ENCODE peak calls at places on chromosomes 12 and 14, in four cellular contexts. One of them, this sample, is unnamed.

GRCh38 chr12:66774921-66775320 is 96.0 kb upstream of the GRIP1 start:
- DNase-seq in aorta: no peak
- DNase-seq in ovary: no peak
- DNase-seq in ascending aorta: no peak
- DNase-seq in this sample: no peak

GRCh38 chr14:73591690-73592448 is at the start of gene ACOT4:
- DNase-seq in ascending aorta: no peak
- DNase-seq in aorta: peak; percentile 54
- DNase-seq in ovary: peak; percentile 35
- DNase-seq in this sample: peak; percentile 45

GRCh38 chr14:68685419-68686211 is 107.3 kb downstream of the ZFP36L1 start:
- DNase-seq in aorta: no peak
- DNase-seq in ascending aorta: no peak
- DNase-seq in ovary: no peak
- DNase-seq in this sample: no peak

GRCh38 chr12:116861331-116861730 is 19.9 kb downstream of the HRK start:
- DNase-seq in aorta: peak; percentile 81
- DNase-seq in ascending aorta: peak; percentile 68
- DNase-seq in ovary: peak; percentile 58
- DNase-seq in this sample: no peak

GRCh38 chr12:47411961-47412360 is 293.9 kb downstream of the RPAP3 start:
- DNase-seq in ovary: no peak
- DNase-seq in ascending aorta: no peak
- DNase-seq in aorta: no peak
- DNase-seq in this sample: no peak

GRCh38 chr12:37672655-37673260 is 643.8 kb upstream of the ALG10B start:
- DNase-seq in ascending aorta: no peak
- DNase-seq in ovary: no peak
- DNase-seq in aorta: no peak
- DNase-seq in this sample: no peak

GRCh38 chr12:29782285-29782820 is 1.4 kb downstream of the TMTC1 start:
- DNase-seq in ascending aorta: peak; percentile 63
- DNase-seq in aorta: no peak
- DNase-seq in ovary: no peak
- DNase-seq in this sample: no peak

GRCh38 chr14:94936901-94937321 is 167.0 kb upstream of the GSC start:
- DNase-seq in ovary: peak; percentile 72
- DNase-seq in ascending aorta: peak; percentile 65
- DNase-seq in aorta: peak; percentile 73
- DNase-seq in this sample: no peak

GRCh38 chr14:55103005-55103640 is 25.9 kb upstream of the LGALS3 start:
- DNase-seq in aorta: peak; percentile 77
- DNase-seq in ascending aorta: peak; percentile 83
- DNase-seq in ovary: peak; percentile 80
- DNase-seq in this sample: peak; percentile 91

GRCh38 chr12:52865090-52865944 is 16.5 kb upstream of the KRT78 start:
- DNase-seq in aorta: peak; percentile 66
- DNase-seq in ovary: peak; percentile 45
- DNase-seq in ascending aorta: peak; percentile 76
- DNase-seq in this sample: peak; percentile 78

GRCh38 chr12:71840226-71840847 is 778 bp downstream of the TBC1D15 start:
- DNase-seq in aorta: no peak
- DNase-seq in ascending aorta: no peak
- DNase-seq in ovary: no peak
- DNase-seq in this sample: no peak

GRCh38 chr12:41293011-41293410 is 104.9 kb downstream of the PDZRN4 start:
- DNase-seq in ovary: no peak
- DNase-seq in aorta: no peak
- DNase-seq in ascending aorta: no peak
- DNase-seq in this sample: no peak

GRCh38 chr12:55972045-55972843 is 1.6 kb upstream of the RAB5B start:
- DNase-seq in ascending aorta: no peak
- DNase-seq in ovary: no peak
- DNase-seq in aorta: no peak
- DNase-seq in this sample: no peak

GRCh38 chr12:46770501-46771183 is 55.2 kb downstream of the SLC38A4 start:
- DNase-seq in ascending aorta: no peak
- DNase-seq in aorta: no peak
- DNase-seq in ovary: no peak
- DNase-seq in this sample: no peak

GRCh38 chr12:89087149-89087834 is 265.0 kb downstream of the DUSP6 start:
- DNase-seq in ovary: no peak
- DNase-seq in ascending aorta: no peak
- DNase-seq in aorta: no peak
- DNase-seq in this sample: no peak

GRCh38 chr14:75150150-75150549 is 23.3 kb upstream of the NEK9 start:
- DNase-seq in aorta: no peak
- DNase-seq in ovary: no peak
- DNase-seq in ascending aorta: no peak
- DNase-seq in this sample: no peak

GRCh38 chr12:75842119-75842518 is 189.5 kb downstream of the PHLDA1 start:
- DNase-seq in aorta: no peak
- DNase-seq in ovary: no peak
- DNase-seq in ascending aorta: no peak
- DNase-seq in this sample: no peak

GRCh38 chr12:20631711-20632110 is 63.4 kb upstream of the SLCO1C1 start:
- DNase-seq in ascending aorta: no peak
- DNase-seq in ovary: no peak
- DNase-seq in aorta: no peak
- DNase-seq in this sample: no peak

GRCh38 chr12:46073321-46073720 is 82.9 kb upstream of the SCAF11 start:
- DNase-seq in aorta: no peak
- DNase-seq in ovary: no peak
- DNase-seq in ascending aorta: no peak
- DNase-seq in this sample: no peak

GRCh38 chr14:81398196-81398891 is 1.8 kb downstream of the STON2 start:
- DNase-seq in ovary: no peak
- DNase-seq in ascending aorta: no peak
- DNase-seq in aorta: no peak
- DNase-seq in this sample: no peak

GRCh38 chr12:19186722-19187661 is 57.5 kb downstream of the PLEKHA5 start:
- DNase-seq in ovary: no peak
- DNase-seq in ascending aorta: no peak
- DNase-seq in aorta: no peak
- DNase-seq in this sample: no peak

GRCh38 chr12:120468846-120469449 is 600 bp downstream of the SRSF9 start:
- DNase-seq in aorta: peak; percentile 57
- DNase-seq in ascending aorta: peak; percentile 69
- DNase-seq in ovary: peak; percentile 62
- DNase-seq in this sample: peak; percentile 85

GRCh38 chr12:77225373-77225772 is 160.0 kb upstream of the E2F7 start:
- DNase-seq in ascending aorta: no peak
- DNase-seq in aorta: no peak
- DNase-seq in ovary: no peak
- DNase-seq in this sample: no peak

GRCh38 chr14:45678163-45678562 is 425.2 kb upstream of the MIS18BP1 start:
- DNase-seq in ascending aorta: no peak
- DNase-seq in aorta: no peak
- DNase-seq in ovary: no peak
- DNase-seq in this sample: no peak

GRCh38 chr14:68042591-68043210 is 223.1 kb downstream of the RAD51B start:
- DNase-seq in ovary: no peak
- DNase-seq in ascending aorta: no peak
- DNase-seq in aorta: no peak
- DNase-seq in this sample: no peak

GRCh38 chr12:109735051-109735521 is 21.5 kb downstream of the FAM222A start:
- DNase-seq in ascending aorta: peak; percentile 16
- DNase-seq in ovary: peak; percentile 15
- DNase-seq in aorta: peak; percentile 12
- DNase-seq in this sample: peak; percentile 24

DNA sequence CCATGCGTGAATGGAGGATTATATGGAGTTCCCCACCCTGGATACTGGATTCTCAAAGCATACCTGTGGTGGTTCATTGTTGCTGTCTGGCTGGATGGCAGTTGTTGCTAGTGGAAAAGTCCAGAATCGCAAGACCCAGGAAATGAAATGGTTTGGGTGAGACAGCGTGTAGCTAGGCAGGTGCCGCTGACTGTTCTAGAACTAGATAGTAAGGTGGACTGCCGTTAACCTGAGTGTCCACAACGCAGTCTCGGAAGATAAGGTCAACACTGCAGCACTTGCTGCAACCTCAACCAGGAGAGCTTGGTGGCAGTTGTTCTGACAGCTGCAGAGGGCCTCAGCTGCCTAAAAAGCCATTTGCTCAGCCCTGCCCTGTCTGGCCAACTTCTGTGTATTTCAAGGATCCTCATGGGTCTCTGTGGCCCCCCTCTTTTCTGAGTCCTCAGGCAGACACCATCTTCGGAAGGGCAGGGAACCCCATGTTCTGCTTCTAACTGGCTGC is 15.5 kb upstream of the IRF2BPL start:
- DNase-seq in aorta: peak; percentile 42
- DNase-seq in ascending aorta: no peak
- DNase-seq in ovary: no peak
- DNase-seq in this sample: no peak
- H3K4me1 ChIP-seq in aorta: peaks cover 11% of the 10 kb centered on the region
- H3K4me1 ChIP-seq in ascending aorta: peaks cover 26% of the 10 kb centered on the region
- H3K4me1 ChIP-seq in ovary: peaks cover 32% of the 10 kb centered on the region
- H3K4me1 ChIP-seq in this sample: peaks cover 69% of the 10 kb centered on the region

GRCh38 chr12:65605019-65605418 is 219.3 kb upstream of the HMGA2 start:
- DNase-seq in aorta: no peak
- DNase-seq in ovary: no peak
- DNase-seq in ascending aorta: no peak
- DNase-seq in this sample: no peak

GRCh38 chr12:65603428-65604351 is 220.6 kb upstream of the HMGA2 start:
- DNase-seq in aorta: peak; percentile 50
- DNase-seq in ascending aorta: peak; percentile 65
- DNase-seq in ovary: no peak
- DNase-seq in this sample: peak; percentile 49

GRCh38 chr12:65607271-65607880 is 216.9 kb upstream of the HMGA2 start:
- DNase-seq in ovary: no peak
- DNase-seq in ascending aorta: no peak
- DNase-seq in aorta: no peak
- DNase-seq in this sample: no peak

GRCh38 chr12:65608319-65608916 is 215.9 kb upstream of the HMGA2 start:
- DNase-seq in aorta: no peak
- DNase-seq in ascending aorta: no peak
- DNase-seq in ovary: no peak
- DNase-seq in this sample: no peak

GRCh38 chr12:65606008-65606766 is 218.1 kb upstream of the HMGA2 start:
- DNase-seq in ovary: no peak
- DNase-seq in aorta: no peak
- DNase-seq in ascending aorta: no peak
- DNase-seq in this sample: no peak
- H3K4me1 ChIP-seq in ovary: no peaks in the 10 kb centered on the region
- H3K4me1 ChIP-seq in aorta: peaks cover 3% of the 10 kb centered on the region
- H3K4me1 ChIP-seq in ascending aorta: peaks cover 4% of the 10 kb centered on the region
- H3K4me1 ChIP-seq in this sample: peaks cover 14% of the 10 kb centered on the region

GRCh38 chr14:22852940-22853767 is 16.8 kb downstream of the MMP14 start:
- DNase-seq in aorta: peak; percentile 92
- DNase-seq in ascending aorta: peak; percentile 96
- DNase-seq in ovary: peak; percentile 97
- DNase-seq in this sample: peak; percentile 96
- H3K4me1 ChIP-seq in aorta: no peaks in the 10 kb centered on the region
- H3K4me1 ChIP-seq in ascending aorta: peaks cover 36% of the 10 kb centered on the region
- H3K4me1 ChIP-seq in ovary: peaks cover 23% of the 10 kb centered on the region
- H3K4me1 ChIP-seq in this sample: peaks cover 22% of the 10 kb centered on the region

GRCh38 chr12:104596876-104597833 is 140.4 kb downstream of the CHST11 start:
- DNase-seq in ovary: no peak
- DNase-seq in ascending aorta: no peak
- DNase-seq in aorta: no peak
- DNase-seq in this sample: no peak

GRCh38 chr12:104596128-104596799 is 139.5 kb downstream of the CHST11 start:
- DNase-seq in ovary: no peak
- DNase-seq in aorta: peak; percentile 60
- DNase-seq in ascending aorta: peak; percentile 78
- DNase-seq in this sample: no peak

GRCh38 chr12:104599272-104599984 is 142.7 kb downstream of the CHST11 start:
- DNase-seq in ovary: no peak
- DNase-seq in aorta: no peak
- DNase-seq in ascending aorta: no peak
- DNase-seq in this sample: no peak

GRCh38 chr12:104599985-104600712 is 143.4 kb downstream of the CHST11 start:
- DNase-seq in ovary: no peak
- DNase-seq in aorta: no peak
- DNase-seq in ascending aorta: no peak
- DNase-seq in this sample: no peak

GRCh38 chr12:104598342-104599271 is 141.9 kb downstream of the CHST11 start:
- DNase-seq in ovary: no peak
- DNase-seq in aorta: no peak
- DNase-seq in ascending aorta: no peak
- DNase-seq in this sample: no peak
- H3K4me1 ChIP-seq in ovary: peaks cover 3% of the 10 kb centered on the region
- H3K4me1 ChIP-seq in aorta: no peaks in the 10 kb centered on the region
- H3K4me1 ChIP-seq in ascending aorta: peaks cover 5% of the 10 kb centered on the region
- H3K4me1 ChIP-seq in this sample: peaks cover 73% of the 10 kb centered on the region

GRCh38 chr14:58771016-58771415 is 133.3 kb downstream of the DACT1 start:
- DNase-seq in aorta: no peak
- DNase-seq in ovary: no peak
- DNase-seq in ascending aorta: no peak
- DNase-seq in this sample: no peak

GRCh38 chr14:58772061-58772604 is 134.4 kb downstream of the DACT1 start:
- DNase-seq in ascending aorta: no peak
- DNase-seq in aorta: no peak
- DNase-seq in ovary: no peak
- DNase-seq in this sample: no peak

GRCh38 chr14:58768977-58769376 is 131.2 kb downstream of the DACT1 start:
- DNase-seq in aorta: no peak
- DNase-seq in ovary: no peak
- DNase-seq in ascending aorta: no peak
- DNase-seq in this sample: no peak

GRCh38 chr14:58769766-58770165 is 132.0 kb downstream of the DACT1 start:
- DNase-seq in aorta: no peak
- DNase-seq in ascending aorta: no peak
- DNase-seq in ovary: no peak
- DNase-seq in this sample: no peak

DNA sequence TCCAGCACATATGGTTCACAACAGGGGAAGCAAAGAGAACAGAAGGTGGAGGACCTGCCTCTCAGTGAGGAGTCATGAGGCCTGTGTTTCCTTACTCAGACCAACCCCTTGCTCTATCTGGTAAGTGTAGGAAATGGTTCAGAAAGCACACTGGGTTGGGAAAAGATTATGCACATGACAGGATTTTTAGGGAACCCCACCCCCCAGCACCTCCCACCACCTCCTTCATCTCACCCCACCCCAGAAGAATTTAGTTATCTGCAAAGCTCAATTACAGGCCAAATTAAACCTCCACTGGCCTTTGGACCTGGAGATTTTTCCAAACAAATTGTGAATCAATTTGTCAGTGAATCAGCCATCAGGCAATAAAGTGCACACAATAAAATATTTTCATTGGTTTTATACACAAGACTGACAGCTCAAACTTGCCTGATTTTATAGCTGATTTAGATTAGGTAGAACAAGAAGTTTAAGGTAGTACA is 132.8 kb downstream of the DACT1 start:
- DNase-seq in aorta: no peak
- DNase-seq in ovary: no peak
- DNase-seq in ascending aorta: no peak
- DNase-seq in this sample: no peak
- H3K4me1 ChIP-seq in aorta: no peaks in the 10 kb centered on the region
- H3K4me1 ChIP-seq in ovary: peaks cover 1% of the 10 kb centered on the region
- H3K4me1 ChIP-seq in ascending aorta: no peaks in the 10 kb centered on the region
- H3K4me1 ChIP-seq in this sample: no peaks in the 10 kb centered on the region